ENCODE peak calls at places on chromosome 19, in four cellular contexts. G is OCI-LY7, X is astrocyte of the spinal cord, Y is fibroblast of lung. S is an unnamed sample.

GRCh38 chr19:43594710-43595604 is 977 bp downstream of the IRGQ start:
- DNase-seq in Y (peak), G (peak), X (peak), S (peak)

GRCh38 chr19:43743059-43743458 is 11.7 kb downstream of the SMG9 start:
- DNase-seq in G (no peak), X (peak), Y (peak), S (no peak)

GRCh38 chr19:23095406-23095805 is 21.4 kb upstream of the ZNF730 start:
- DNase-seq in Y (no peak), G (no peak), X (no peak), S (no peak)

GRCh38 chr19:53942001-53942786 is 20.5 kb upstream of the CACNG8 start:
- DNase-seq in Y (no peak), X (no peak), G (no peak), S (peak)

GRCh38 chr19:47819841-47820244 is 1.9 kb upstream of the CRX start:
- DNase-seq in X (no peak), Y (no peak), G (peak), S (no peak)

GRCh38 chr19:42166336-42166735 is 34.1 kb upstream of the POU2F2 start:
- DNase-seq in X (no peak), G (no peak), Y (no peak), S (no peak)

GRCh38 chr19:2280633-2281264 is 1.2 kb downstream of the PEAK3 start:
- DNase-seq in X (no peak), Y (no peak), G (no peak), S (no peak)

GRCh38 chr19:34188388-34188787 is 16.1 kb downstream of the LSM14A start:
- DNase-seq in Y (no peak), G (no peak), X (no peak), S (no peak)

GRCh38 chr19:46147791-46148288 is at the start of gene IGFL2:
- DNase-seq in X (peak), Y (peak), G (no peak), S (peak)

GRCh38 chr19:610071-610800 is 20.6 kb downstream of the HCN2 start:
- DNase-seq in G (peak), Y (no peak), X (peak), S (peak)

GRCh38 chr19:37217533-37217854 is 520 bp upstream of the ZNF383 start:
- DNase-seq in X (no peak), G (no peak), Y (no peak), S (no peak)

GRCh38 chr19:13797870-13798269 is 2.6 kb downstream of the ZSWIM4 start:
- DNase-seq in Y (peak), X (peak), G (no peak), S (no peak)

GRCh38 chr19:42426643-42427042 is 545 bp downstream of the LIPE start:
- DNase-seq in G (no peak), Y (no peak), X (no peak), S (no peak)

DNA sequence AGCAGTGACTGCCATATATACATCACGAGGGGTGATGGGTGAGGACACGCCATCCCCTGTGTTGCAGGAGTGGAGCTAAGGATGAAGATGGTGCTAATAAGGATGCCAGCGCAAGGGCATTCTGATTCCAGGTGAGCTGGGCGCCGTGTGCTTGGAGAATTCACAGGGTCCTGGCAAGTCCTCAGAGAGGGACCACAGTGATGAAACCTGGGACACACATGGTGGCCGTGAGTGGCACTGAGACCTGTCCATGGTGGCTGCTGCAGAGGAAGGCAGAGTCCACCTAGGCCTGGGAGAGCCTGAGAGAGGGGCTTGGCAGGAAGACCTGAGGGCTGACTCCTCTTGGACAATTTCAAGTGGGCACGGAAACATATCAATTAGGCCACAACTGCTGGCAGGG is 65.2 kb downstream of the RFX2 start:
- DNase-seq in X (no peak), G (no peak), Y (no peak), S (no peak)
- TF ChIP-seq CTCF in X (no peak), G (no peak), Y (no peak), S (no peak)

DNA sequence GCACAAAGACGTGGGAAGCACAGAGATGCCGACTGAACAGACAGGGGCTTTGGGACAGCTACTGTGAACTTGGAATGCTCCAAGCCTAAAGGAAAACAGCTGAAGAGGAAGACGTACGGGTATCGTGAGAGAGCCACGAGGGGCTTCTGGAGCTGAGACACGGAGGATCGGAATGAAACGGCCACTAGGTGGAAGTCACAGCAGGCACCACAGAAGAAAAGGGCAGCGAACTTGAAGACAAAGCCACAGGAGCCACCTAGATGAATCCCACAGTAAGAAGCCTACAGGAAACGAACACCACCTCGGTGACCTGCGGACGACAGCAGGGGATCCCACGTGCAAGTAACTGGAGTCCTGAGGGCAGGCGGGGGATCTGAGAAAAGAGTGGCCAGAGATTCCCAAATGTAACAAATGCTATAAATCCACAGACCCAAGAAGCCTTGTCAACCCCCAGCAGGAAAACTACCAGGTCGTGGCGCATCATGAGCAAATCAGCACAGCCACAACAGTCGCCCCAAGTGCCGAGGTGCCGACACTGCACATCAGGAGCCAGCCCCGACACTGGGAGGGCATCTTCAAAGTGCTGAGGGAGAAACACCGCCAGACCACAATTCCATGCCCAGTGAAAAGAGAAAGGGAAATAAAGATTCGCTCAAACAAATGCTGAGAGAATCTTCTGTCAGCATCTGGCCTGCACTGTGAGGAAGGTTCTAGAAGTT is 39.3 kb upstream of the ISYNA1 start:
- DNase-seq in G (no peak), Y (no peak), X (no peak), S (peak)
- TF ChIP-seq CTCF in G (peak), Y (no peak), X (no peak), S (no peak)

DNA sequence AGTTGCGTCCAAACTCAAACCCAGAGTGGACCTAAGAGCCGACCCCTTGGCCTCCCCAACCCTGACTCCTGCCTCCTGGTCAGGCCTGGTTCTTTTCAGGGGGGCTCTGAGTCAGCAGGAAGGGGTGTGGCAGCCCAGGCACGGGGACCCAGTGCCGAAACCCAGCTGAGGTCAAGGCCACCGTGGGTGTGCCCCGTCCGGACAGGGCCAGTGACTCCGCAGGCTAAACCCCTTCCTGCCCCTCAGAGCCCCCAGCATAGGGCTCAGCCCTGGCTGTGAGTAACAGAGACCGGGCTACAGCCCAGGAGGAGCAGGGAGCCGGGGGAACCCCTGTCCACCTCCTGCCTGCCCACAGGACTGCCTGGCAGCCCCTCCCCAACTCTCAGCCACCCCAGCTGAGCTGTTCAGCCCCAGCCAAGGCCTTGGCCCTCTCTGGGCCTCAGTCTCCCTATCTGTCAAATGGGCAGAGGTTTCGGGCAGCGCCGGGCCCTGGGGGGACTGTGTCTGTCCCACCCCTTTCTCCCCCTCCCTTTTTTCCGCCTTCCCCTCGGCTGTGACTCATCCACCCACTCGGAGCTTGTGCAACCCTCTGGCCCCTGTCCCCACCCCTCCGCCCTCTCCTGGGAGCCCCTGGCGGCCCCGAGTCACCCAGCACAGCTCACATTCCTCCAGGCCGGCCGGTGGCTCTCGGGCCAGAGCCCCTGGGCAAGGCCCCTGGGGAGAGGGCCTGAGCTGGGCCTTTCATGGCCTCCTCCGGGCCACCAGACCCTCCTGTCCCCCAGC is 8.6 kb downstream of the ZBTB7A start:
- DNase-seq in Y (peak), X (peak), G (no peak), S (peak)
- TF ChIP-seq CTCF in Y (no peak), X (peak), G (no peak), S (no peak)

DNA sequence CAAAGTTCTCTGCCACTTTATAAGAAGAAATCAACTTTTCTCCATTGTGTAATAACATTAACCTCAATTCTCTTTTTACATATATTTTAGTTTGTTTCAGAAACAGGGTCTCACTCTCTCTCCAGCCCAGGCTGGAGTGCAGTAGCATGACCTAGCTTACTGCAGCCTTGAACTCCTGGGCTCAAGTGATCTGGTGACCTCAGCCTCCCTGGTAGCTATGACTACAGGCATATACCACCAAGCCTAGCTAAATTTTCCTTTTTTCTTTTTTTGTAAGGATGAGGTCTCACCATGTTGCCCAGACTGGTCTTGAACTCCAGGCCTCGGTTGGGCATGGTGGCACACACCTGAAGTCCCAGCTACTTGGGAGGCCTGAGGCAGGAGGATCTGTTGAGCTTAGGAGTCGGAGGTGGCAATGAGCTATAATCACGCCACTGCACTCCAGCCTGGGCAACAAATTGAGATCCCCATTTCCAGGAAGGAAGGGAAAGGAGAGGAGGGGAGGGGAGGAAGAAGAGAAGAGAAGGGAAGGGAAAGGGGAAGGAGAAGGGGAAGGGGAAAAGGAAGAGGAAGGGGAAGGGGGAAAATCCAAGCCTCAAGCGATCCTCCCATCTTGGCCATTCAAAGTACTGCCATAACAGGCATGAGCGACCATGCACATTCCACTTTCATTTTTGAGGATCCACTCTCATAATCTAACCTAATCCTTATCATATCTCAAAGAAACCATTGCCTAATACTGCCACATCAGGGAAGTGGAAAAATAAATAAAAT is 15.1 kb downstream of the ZNF443 start:
- DNase-seq in Y (no peak), X (no peak), G (no peak), S (no peak)
- TF ChIP-seq CTCF in Y (no peak), X (no peak), G (no peak), S (no peak)

DNA sequence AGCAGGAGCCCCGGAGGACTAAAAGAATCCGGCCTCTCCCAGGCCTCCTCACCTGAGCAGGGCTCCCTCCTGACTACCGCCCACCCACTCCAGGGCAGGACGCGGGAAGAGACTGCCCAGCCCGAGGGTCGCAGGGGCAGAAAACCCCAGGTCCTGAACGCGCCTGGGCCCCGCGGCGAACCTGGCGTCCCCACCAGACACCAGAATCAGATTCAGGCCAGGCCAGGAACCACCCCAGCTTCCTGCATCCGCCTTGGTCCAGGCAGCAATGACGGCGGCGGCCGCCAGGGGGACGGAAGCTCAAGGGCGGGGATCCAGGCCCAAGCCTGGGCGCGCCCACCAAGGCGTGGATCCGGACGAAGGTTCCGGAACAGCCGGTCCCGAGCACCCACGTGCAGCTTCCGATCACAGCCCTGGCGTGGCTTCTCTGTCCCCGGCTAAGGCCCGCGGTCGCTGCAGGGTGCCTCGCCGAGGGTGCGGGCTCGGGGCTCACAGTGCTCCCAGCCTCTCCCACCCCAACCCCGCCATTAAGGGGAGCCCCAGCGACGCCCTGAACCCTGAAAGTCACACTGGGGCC is 3.6 kb downstream of the LGALS7 start:
- DNase-seq in X (peak), Y (peak), G (peak), S (peak)
- TF ChIP-seq CTCF in X (peak), Y (peak), G (peak), S (peak)

GRCh38 chr19:11295665-11296245 is at the start of gene TSPAN16:
- DNase-seq in X (no peak), G (no peak), Y (no peak), S (no peak)
- TF ChIP-seq CTCF in X (peak), G (peak), Y (no peak), S (no peak)

GRCh38 chr19:57308514-57308913 is 11.8 kb upstream of the ZNF543 start:
- DNase-seq in Y (no peak), G (no peak), X (no peak), S (no peak)

GRCh38 chr19:57302020-57302465 is 18.2 kb upstream of the ZNF543 start:
- DNase-seq in G (no peak), Y (peak), X (peak), S (no peak)

GRCh38 chr19:57305056-57305455 is 15.2 kb upstream of the ZNF543 start:
- DNase-seq in Y (peak), G (no peak), X (peak), S (no peak)

DNA sequence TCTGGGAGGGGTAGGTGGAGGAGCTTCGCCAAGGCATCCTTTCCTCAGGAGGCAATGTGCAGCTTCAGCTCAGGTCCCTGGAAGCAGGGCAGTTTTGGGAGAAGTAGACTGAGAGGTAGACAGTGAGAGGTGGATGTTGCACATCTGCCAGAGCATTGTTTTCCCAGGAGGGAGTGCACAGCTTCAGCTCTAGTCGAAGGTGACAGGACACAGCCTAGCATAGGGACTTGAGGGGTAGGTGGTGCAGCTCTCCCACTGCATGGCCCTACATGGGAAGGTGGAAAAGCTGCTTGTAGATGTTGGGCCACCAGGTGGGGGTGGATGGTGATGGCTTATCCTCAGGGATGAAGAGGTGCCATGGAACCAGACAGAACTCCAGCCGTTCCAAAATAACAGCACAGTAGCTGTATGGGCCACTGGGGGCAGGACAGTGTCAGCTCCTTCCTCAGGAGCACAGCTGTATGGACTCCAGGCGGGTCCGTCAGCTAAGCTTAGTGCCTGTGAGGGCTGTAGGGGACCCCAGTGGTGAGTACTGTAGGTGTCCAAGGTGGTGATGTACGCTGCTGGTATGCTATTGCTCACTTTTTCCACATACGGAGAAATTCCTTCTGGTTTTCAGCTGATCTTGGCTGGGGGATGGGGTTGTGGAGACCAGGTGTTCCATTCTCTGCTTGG is 17.4 kb upstream of the ZNF543 start:
- DNase-seq in Y (peak), X (no peak), G (no peak), S (no peak)
- TF ChIP-seq CTCF in Y (no peak), X (peak), G (no peak), S (no peak)

DNA sequence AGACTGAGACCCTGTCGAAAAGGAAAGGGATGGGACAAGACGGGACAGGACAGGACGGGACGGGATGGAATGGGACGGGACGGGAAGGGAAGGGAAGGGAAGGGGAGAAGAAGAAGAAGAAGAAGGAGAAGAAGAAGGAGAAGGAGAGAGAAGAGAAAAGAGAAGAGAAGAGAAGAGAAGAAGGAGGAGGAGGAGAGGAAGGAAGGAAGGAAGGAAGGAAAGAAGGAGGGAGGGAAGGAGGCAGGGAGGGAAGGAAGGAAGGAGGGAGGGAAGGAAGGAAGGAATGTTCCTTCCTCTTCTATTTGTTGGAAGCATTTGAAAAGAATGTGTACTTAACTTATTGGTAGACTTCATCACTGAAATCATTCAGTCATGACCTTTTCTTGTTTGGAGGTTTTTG is 9.6 kb upstream of the SHFL start:
- DNase-seq in X (no peak), Y (no peak), G (no peak), S (no peak)
- TF ChIP-seq CTCF in X (no peak), Y (no peak), G (no peak), S (no peak)

DNA sequence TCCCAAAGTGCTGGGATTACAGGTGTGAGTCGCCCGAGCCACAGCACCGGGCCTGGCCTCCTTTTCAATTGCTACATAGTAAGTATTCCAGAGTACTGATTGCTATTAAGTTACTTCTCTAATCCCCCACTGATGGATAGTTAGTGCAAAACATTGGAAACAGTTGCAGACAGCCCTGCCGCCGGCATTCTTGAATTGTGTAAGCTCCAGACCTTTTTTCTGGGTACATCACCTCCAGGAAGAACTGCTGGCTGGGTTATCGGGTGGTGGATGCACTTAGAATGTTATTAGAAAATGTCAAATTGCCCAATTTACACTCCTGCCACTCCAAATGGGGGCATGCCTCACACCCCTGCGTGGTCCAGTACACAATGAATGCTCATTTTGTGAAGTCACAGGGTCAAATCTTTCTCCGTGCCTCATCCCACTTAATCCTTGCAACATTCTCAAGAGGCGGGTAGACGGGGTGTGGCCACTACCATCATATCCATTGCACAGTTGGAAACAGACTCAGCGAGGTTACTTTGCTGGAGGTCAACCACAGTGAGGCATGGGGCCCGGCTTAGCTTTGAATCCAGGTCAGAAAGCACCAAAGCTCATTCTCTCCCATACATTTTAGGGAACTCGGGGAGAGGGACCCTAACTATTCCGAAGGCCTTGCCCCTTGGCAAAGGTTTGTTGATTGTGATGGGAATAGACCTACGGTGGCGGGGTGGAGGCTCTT is 1.0 kb upstream of the KDM4B start:
- DNase-seq in Y (peak), G (no peak), X (peak), S (peak)
- TF ChIP-seq CTCF in Y (no peak), G (no peak), X (no peak), S (no peak)